ENCODE peak calls at places on chromosome 7, in four cellular contexts. M is left ventricle myocardium inferior, F is AG10803, G is fibroblast of villous mesenchyme. R is an unnamed sample.

GRCh38 chr7:91034459-91035368 is 229.5 kb upstream of the FZD1 start:
- DNase-seq in M (no peak), F (peak), G (peak), R (peak)

GRCh38 chr7:45974540-45975360 is 53.7 kb upstream of the IGFBP3 start:
- DNase-seq in M (no peak), F (no peak), G (no peak), R (no peak)

GRCh38 chr7:144821069-144821468 is 14.8 kb downstream of the TPK1 start:
- DNase-seq in M (no peak), F (no peak), G (no peak), R (no peak)

GRCh38 chr7:159115601-159116501 is 28.8 kb downstream of the VIPR2 start:
- DNase-seq in M (no peak), F (no peak), G (no peak), R (no peak)

GRCh38 chr7:117021960-117022359 is 68.7 kb downstream of the ST7 start:
- DNase-seq in M (no peak), F (no peak), G (no peak), R (no peak)

GRCh38 chr7:87225696-87226095 is 6.2 kb upstream of the TMEM243 start:
- DNase-seq in M (no peak), F (no peak), G (no peak), R (peak)

GRCh38 chr7:131513245-131514061 is 43.0 kb downstream of the PODXL start:
- DNase-seq in M (peak), F (peak), G (peak), R (peak)

GRCh38 chr7:33220231-33220630 is 90.9 kb downstream of the BBS9 start:
- DNase-seq in M (no peak), F (no peak), G (no peak), R (no peak)

GRCh38 chr7:91182819-91183405 is 81.3 kb upstream of the FZD1 start:
- DNase-seq in M (no peak), F (peak), G (peak), R (peak)

GRCh38 chr7:18740579-18740988 is 245.0 kb downstream of the HDAC9 start:
- DNase-seq in M (no peak), F (no peak), G (no peak), R (no peak)

GRCh38 chr7:94595717-94596116 is 60.2 kb downstream of the SGCE start:
- DNase-seq in M (no peak), F (no peak), G (no peak), R (no peak)

GRCh38 chr7:45663167-45663921 is 89.2 kb downstream of the ADCY1 start:
- DNase-seq in M (peak), F (peak), G (peak), R (no peak)

GRCh38 chr7:44761207-44762161 is 12.8 kb downstream of the ZMIZ2 start:
- DNase-seq in M (peak), F (peak), G (peak), R (peak)

GRCh38 chr7:75842836-75843446 is 29.3 kb upstream of the CCL24 start:
- DNase-seq in M (no peak), F (peak), G (peak), R (peak)

GRCh38 chr7:105894131-105894530 is 17.7 kb upstream of the ATXN7L1 start:
- DNase-seq in M (no peak), F (no peak), G (no peak), R (no peak)

GRCh38 chr7:154931906-154932305 is 71.0 kb downstream of the PAXIP1 start:
- DNase-seq in M (no peak), F (peak), G (no peak), R (peak)

GRCh38 chr7:45108863-45109262 is 2.6 kb downstream of the TBRG4 start:
- DNase-seq in M (no peak), F (no peak), G (no peak), R (no peak)

GRCh38 chr7:731440-732085 is 4.5 kb upstream of the PRKAR1B start:
- DNase-seq in M (no peak), F (no peak), G (no peak), R (no peak)

GRCh38 chr7:153472516-153472915 is 579.7 kb upstream of the DPP6 start:
- DNase-seq in M (no peak), F (no peak), G (no peak), R (no peak)

GRCh38 chr7:57201021-57201894 is 69.0 kb upstream of the ZNF479 start:
- DNase-seq in M (no peak), F (no peak), G (no peak), R (no peak)

GRCh38 chr7:150369740-150370501 is 1.3 kb downstream of the REPIN1 start:
- DNase-seq in M (no peak), F (no peak), G (no peak), R (no peak)

GRCh38 chr7:593324-594115 is 73.9 kb upstream of the PDGFA start:
- DNase-seq in M (no peak), F (no peak), G (no peak), R (no peak)

GRCh38 chr7:106089647-106090046 is 22.5 kb downstream of the SYPL1 start:
- DNase-seq in M (no peak), F (no peak), G (no peak), R (no peak)

GRCh38 chr7:37853468-37853867 is 5.1 kb downstream of the NME8 start:
- DNase-seq in M (no peak), F (no peak), G (no peak), R (no peak)

GRCh38 chr7:131606346-131607290 is 50.2 kb upstream of the PODXL start:
- DNase-seq in M (no peak), F (no peak), G (peak), R (no peak)

GRCh38 chr7:135552148-135552547 is 5.6 kb upstream of the NUP205 start:
- DNase-seq in M (no peak), F (no peak), G (no peak), R (no peak)

GRCh38 chr7:112411186-112411795 is 39.0 kb upstream of the IFRD1 start:
- DNase-seq in M (no peak), F (peak), G (peak), R (peak)

GRCh38 chr7:31926991-31927584 is 143.1 kb downstream of the PDE1C start:
- DNase-seq in M (no peak), F (no peak), G (no peak), R (no peak)

GRCh38 chr7:102933763-102934162 is 21.0 kb downstream of the LRRC17 start:
- DNase-seq in M (peak), F (peak), G (peak), R (peak)

GRCh38 chr7:561631-562393 is 42.2 kb upstream of the PDGFA start:
- DNase-seq in M (no peak), F (no peak), G (no peak), R (no peak)

GRCh38 chr7:120171406-120171805 is 101.6 kb upstream of the KCND2 start:
- DNase-seq in M (no peak), F (no peak), G (no peak), R (no peak)

GRCh38 chr7:120725376-120726039 is 132.4 kb downstream of the TSPAN12 start:
- DNase-seq in M (no peak), F (peak), G (peak), R (no peak)

GRCh38 chr7:113768256-113768847 is 150.5 kb downstream of the PPP1R3A start:
- DNase-seq in M (no peak), F (no peak), G (peak), R (no peak)

GRCh38 chr7:29684787-29685650 is 121.3 kb upstream of the WIPF3 start:
- DNase-seq in M (peak), F (peak), G (peak), R (peak)
- TF ChIP-seq CTCF in M (peak), F (no peak), G (no peak), R (no peak)

DNA sequence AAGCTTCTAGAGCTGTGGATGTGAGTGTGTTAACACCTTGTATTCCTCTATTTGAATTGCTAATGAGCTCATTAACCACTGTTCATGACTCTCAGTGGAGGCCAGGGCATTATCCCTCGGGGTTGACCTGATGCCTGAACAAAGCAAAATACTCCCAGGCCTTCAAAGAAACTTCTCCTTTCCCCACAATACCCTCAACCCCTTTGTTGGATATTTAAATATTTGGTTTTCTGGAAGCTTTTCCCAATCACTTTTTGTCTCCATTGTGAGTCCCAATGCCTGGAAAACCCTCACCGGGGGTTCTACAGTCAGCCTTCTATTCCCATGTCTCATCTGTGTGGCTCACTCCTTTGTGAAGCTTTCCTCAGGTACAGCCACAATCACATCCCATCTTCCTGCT is 780.1 kb downstream of the PHTF2 start:
- DNase-seq in M (no peak), F (no peak), G (no peak), R (no peak)
- H3K4me3 ChIP-seq in M (no peak), F (no peak), G (no peak), R (no peak)

GRCh38 chr7:65475734-65476319 is 102.2 kb downstream of the ZNF92 start:
- DNase-seq in M (no peak), F (no peak), G (no peak), R (no peak)

GRCh38 chr7:65471587-65471986 is 97.9 kb downstream of the ZNF92 start:
- DNase-seq in M (no peak), F (no peak), G (no peak), R (no peak)

GRCh38 chr7:65475040-65475726 is 101.5 kb downstream of the ZNF92 start:
- DNase-seq in M (no peak), F (no peak), G (no peak), R (no peak)

DNA sequence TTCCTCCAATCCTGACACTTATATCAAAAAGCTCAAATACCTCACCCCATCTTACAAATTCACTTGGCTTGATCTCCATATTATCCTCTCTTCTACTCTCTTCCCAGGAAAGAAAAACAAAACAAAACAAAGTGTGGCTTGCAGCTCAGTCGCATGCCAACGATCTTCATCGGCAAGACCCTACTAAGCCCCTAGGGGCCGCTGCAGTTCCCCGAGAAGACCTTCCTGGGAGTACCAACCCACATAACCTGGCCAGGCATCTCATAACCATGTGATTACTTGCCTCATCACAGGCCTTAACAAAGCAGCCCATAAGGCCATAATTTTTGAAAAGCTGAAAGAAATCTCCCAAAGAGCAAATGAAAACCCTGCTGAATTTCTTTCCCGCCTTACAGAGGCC is 103.7 kb downstream of the ZNF92 start:
- DNase-seq in M (no peak), F (no peak), G (peak), R (no peak)
- TF ChIP-seq CTCF in M (no peak), F (peak), G (peak), R (peak)

GRCh38 chr7:2403718-2404648 is 572 bp downstream of the CHST12 start:
- DNase-seq in M (peak), F (peak), G (peak), R (peak)

GRCh38 chr7:2402687-2403013 is 761 bp upstream of the CHST12 start:
- DNase-seq in M (no peak), F (no peak), G (no peak), R (no peak)

GRCh38 chr7:2398506-2398905 is 4.9 kb upstream of the CHST12 start:
- DNase-seq in M (no peak), F (no peak), G (no peak), R (no peak)

GRCh38 chr7:2403014-2403717 is at the start of gene CHST12:
- DNase-seq in M (peak), F (peak), G (peak), R (peak)

DNA sequence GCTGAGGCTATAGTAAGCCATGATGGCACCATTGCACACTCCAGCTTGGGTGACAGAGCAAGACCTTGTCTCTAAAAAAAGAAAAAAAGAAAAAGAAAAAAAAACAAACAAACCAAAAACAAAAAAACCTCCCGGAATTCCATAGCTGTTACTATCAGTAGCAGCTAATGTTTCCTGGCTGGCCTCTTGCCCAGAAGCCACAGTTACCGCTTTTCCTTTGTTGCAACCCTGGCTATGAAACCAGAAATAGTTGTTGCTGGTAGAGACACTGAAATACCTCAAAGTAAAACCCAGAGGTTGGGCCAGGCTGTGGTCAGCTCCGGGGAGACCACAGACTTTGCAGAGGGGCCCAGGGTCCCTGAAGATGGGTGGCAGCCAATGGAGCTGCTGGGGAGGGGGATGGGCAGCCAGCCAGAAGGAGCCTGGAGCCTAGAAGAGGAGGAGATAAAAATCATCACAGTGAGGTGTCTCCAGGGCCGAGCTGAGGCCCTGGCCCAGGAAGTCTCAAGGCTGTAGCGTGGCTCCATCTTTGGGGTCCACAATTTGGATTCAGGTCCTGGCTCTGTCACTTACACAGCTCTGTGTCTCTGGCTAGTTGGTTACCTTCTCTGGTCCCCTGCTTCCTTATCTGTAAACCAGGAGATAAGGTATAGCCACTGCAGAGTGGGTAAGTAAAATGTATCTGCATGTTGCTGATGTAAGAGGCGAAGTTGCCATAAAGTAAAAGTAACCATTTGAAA is 3.4 kb upstream of the CHST12 start:
- DNase-seq in M (peak), F (peak), G (peak), R (peak)
- H3K4me3 ChIP-seq in M (peak), F (peak), G (no peak), R (no peak)

R was measured in foreskin fibroblast.